ENCODE peak calls at places on chromosomes 12 and 14, in seven cellular contexts. One of them, this sample, is unnamed.

GRCh38 chr12:132538336-132539015 is 48.5 kb downstream of the FBRSL1 start:
- DNase-seq in mucosa of gallbladder: no peak
- DNase-seq in CD4-positive, CD25-positive, alpha-beta regulatory T cell: no peak
- DNase-seq in nephron progenitor cell: no peak
- DNase-seq in RPMI7951: no peak
- DNase-seq in retina: no peak
- DNase-seq in activated CD4-positive, alpha-beta memory T cell treated with anti-CD3 and anti-CD28 coated beads, Interleukin-2, amount 10 ng/mL, durations not matched to agents 7 days and 5 days: no peak
- DNase-seq in this sample: no peak

GRCh38 chr14:54807881-54808280 is 94.7 kb downstream of the GCH1 start:
- DNase-seq in nephron progenitor cell: no peak
- DNase-seq in activated CD4-positive, alpha-beta memory T cell treated with anti-CD3 and anti-CD28 coated beads, Interleukin-2, amount 10 ng/mL, durations not matched to agents 7 days and 5 days: no peak
- DNase-seq in retina: no peak
- DNase-seq in mucosa of gallbladder: no peak
- DNase-seq in CD4-positive, CD25-positive, alpha-beta regulatory T cell: no peak
- DNase-seq in RPMI7951: no peak
- DNase-seq in this sample: no peak

GRCh38 chr14:95065411-95065810 is 91.9 kb downstream of the DICER1 start:
- DNase-seq in activated CD4-positive, alpha-beta memory T cell treated with anti-CD3 and anti-CD28 coated beads, Interleukin-2, amount 10 ng/mL, durations not matched to agents 7 days and 5 days: no peak
- DNase-seq in nephron progenitor cell: no peak
- DNase-seq in CD4-positive, CD25-positive, alpha-beta regulatory T cell: no peak
- DNase-seq in retina: no peak
- DNase-seq in mucosa of gallbladder: no peak
- DNase-seq in RPMI7951: no peak
- DNase-seq in this sample: no peak

GRCh38 chr14:28773917-28774691 is 7.5 kb downstream of the FOXG1 start:
- DNase-seq in retina: peak
- DNase-seq in activated CD4-positive, alpha-beta memory T cell treated with anti-CD3 and anti-CD28 coated beads, Interleukin-2, amount 10 ng/mL, durations not matched to agents 7 days and 5 days: no peak
- DNase-seq in RPMI7951: no peak
- DNase-seq in nephron progenitor cell: peak
- DNase-seq in mucosa of gallbladder: no peak
- DNase-seq in CD4-positive, CD25-positive, alpha-beta regulatory T cell: no peak
- DNase-seq in this sample: peak

GRCh38 chr12:71452006-71452405 is 12.4 kb downstream of the LGR5 start:
- DNase-seq in nephron progenitor cell: no peak
- DNase-seq in retina: no peak
- DNase-seq in RPMI7951: no peak
- DNase-seq in mucosa of gallbladder: no peak
- DNase-seq in CD4-positive, CD25-positive, alpha-beta regulatory T cell: no peak
- DNase-seq in activated CD4-positive, alpha-beta memory T cell treated with anti-CD3 and anti-CD28 coated beads, Interleukin-2, amount 10 ng/mL, durations not matched to agents 7 days and 5 days: no peak
- DNase-seq in this sample: no peak

GRCh38 chr14:53151867-53152626 is 1.1 kb downstream of the DDHD1 start:
- DNase-seq in RPMI7951: peak
- DNase-seq in mucosa of gallbladder: peak
- DNase-seq in activated CD4-positive, alpha-beta memory T cell treated with anti-CD3 and anti-CD28 coated beads, Interleukin-2, amount 10 ng/mL, durations not matched to agents 7 days and 5 days: peak
- DNase-seq in retina: peak
- DNase-seq in nephron progenitor cell: peak
- DNase-seq in CD4-positive, CD25-positive, alpha-beta regulatory T cell: peak
- DNase-seq in this sample: peak

GRCh38 chr12:109147954-109148353 is 31.6 kb downstream of the ACACB start:
- DNase-seq in nephron progenitor cell: no peak
- DNase-seq in retina: no peak
- DNase-seq in CD4-positive, CD25-positive, alpha-beta regulatory T cell: no peak
- DNase-seq in activated CD4-positive, alpha-beta memory T cell treated with anti-CD3 and anti-CD28 coated beads, Interleukin-2, amount 10 ng/mL, durations not matched to agents 7 days and 5 days: no peak
- DNase-seq in RPMI7951: no peak
- DNase-seq in mucosa of gallbladder: peak
- DNase-seq in this sample: no peak

GRCh38 chr12:75482636-75483035 is 2.1 kb downstream of the GLIPR1 start:
- DNase-seq in nephron progenitor cell: no peak
- DNase-seq in activated CD4-positive, alpha-beta memory T cell treated with anti-CD3 and anti-CD28 coated beads, Interleukin-2, amount 10 ng/mL, durations not matched to agents 7 days and 5 days: no peak
- DNase-seq in RPMI7951: no peak
- DNase-seq in CD4-positive, CD25-positive, alpha-beta regulatory T cell: peak
- DNase-seq in mucosa of gallbladder: no peak
- DNase-seq in retina: no peak
- DNase-seq in this sample: no peak

GRCh38 chr12:86137936-86138335 is 118.3 kb downstream of the MGAT4C start:
- DNase-seq in nephron progenitor cell: no peak
- DNase-seq in retina: no peak
- DNase-seq in CD4-positive, CD25-positive, alpha-beta regulatory T cell: no peak
- DNase-seq in mucosa of gallbladder: no peak
- DNase-seq in activated CD4-positive, alpha-beta memory T cell treated with anti-CD3 and anti-CD28 coated beads, Interleukin-2, amount 10 ng/mL, durations not matched to agents 7 days and 5 days: no peak
- DNase-seq in RPMI7951: peak
- DNase-seq in this sample: no peak